ENCODE peak calls at places on chromosomes 5 and 9, in four cellular contexts. K, O, Q and T are unnamed samples.

GRCh38 chr9:88586452-88586851 is 51.5 kb downstream of the NXNL2 start:
- DNase-seq in K (no peak), O (no peak), Q (no peak), T (no peak)

GRCh38 chr9:5971740-5972139 is 43.7 kb downstream of the RANBP6 start:
- DNase-seq in Q (no peak), O (no peak), K (no peak), T (no peak)

GRCh38 chr5:23466401-23466886 is 41.0 kb upstream of the PRDM9 start:
- DNase-seq in K (no peak), Q (no peak), O (no peak), T (peak)

GRCh38 chr5:173315495-173316352 is 12.5 kb downstream of the STC2 start:
- DNase-seq in K (peak), O (no peak), Q (peak), T (peak)

GRCh38 chr5:171681667-171682066 is 104.0 kb upstream of the SMIM23 start:
- DNase-seq in K (no peak), Q (no peak), O (no peak), T (no peak)

GRCh38 chr5:28408186-28408585 is 1369.8 kb upstream of the CDH9 start:
- DNase-seq in Q (no peak), O (no peak), K (no peak), T (no peak)

GRCh38 chr9:70080481-70081119 is 37.0 kb downstream of the MAMDC2 start:
- DNase-seq in O (no peak), Q (peak), K (no peak), T (no peak)

GRCh38 chr5:10760033-10760975 is 730 bp downstream of the DAP start:
- DNase-seq in K (peak), Q (peak), O (peak), T (peak)

GRCh38 chr5:108529381-108529780 is 147.5 kb upstream of the FBXL17 start:
- DNase-seq in K (no peak), Q (no peak), O (no peak), T (no peak)

GRCh38 chr9:32722704-32723103 is 60.6 kb upstream of the TMEM215 start:
- DNase-seq in K (no peak), Q (no peak), O (no peak), T (no peak)

GRCh38 chr5:135559342-135559741 is 19.4 kb downstream of the CXCL14 start:
- DNase-seq in Q (no peak), O (peak), K (peak), T (no peak)

GRCh38 chr5:157689942-157690689 is 18.8 kb downstream of the C5orf52 start:
- DNase-seq in K (no peak), O (no peak), Q (no peak), T (no peak)

GRCh38 chr5:75536694-75537360 is 25.1 kb downstream of the POLK start:
- DNase-seq in Q (no peak), K (peak), O (peak), T (no peak)

GRCh38 chr9:130837002-130837511 is 2.0 kb downstream of the ABL1 start:
- DNase-seq in O (no peak), K (no peak), Q (no peak), T (no peak)

GRCh38 chr9:84478996-84479395 is 138.4 kb upstream of the SLC28A3 start:
- DNase-seq in K (no peak), Q (no peak), O (no peak), T (no peak)

GRCh38 chr5:74521401-74521800 is 119.1 kb downstream of the ENC1 start:
- DNase-seq in Q (no peak), K (no peak), O (no peak), T (no peak)

GRCh38 chr9:136268318-136268717 is 22.7 kb upstream of the QSOX2 start:
- DNase-seq in K (no peak), Q (no peak), O (no peak), T (peak)

GRCh38 chr9:93680445-93681315 is 104.3 kb downstream of the PHF2 start:
- DNase-seq in K (no peak), O (no peak), Q (no peak), T (no peak)

GRCh38 chr5:74801941-74802340 is 34.9 kb downstream of the NSA2 start:
- DNase-seq in O (no peak), K (no peak), Q (no peak), T (no peak)

GRCh38 chr5:32446660-32447059 is 2.1 kb upstream of the ZFR start:
- DNase-seq in O (no peak), Q (no peak), K (no peak), T (no peak)

GRCh38 chr9:107332883-107333282 is 49.8 kb downstream of the RAD23B start:
- DNase-seq in K (no peak), Q (no peak), O (no peak), T (no peak)

GRCh38 chr9:111148390-111148993 is 110.2 kb upstream of the LPAR1 start:
- DNase-seq in K (no peak), O (no peak), Q (no peak), T (no peak)

GRCh38 chr5:95664204-95664786 is 17.7 kb downstream of the RFESD start:
- DNase-seq in Q (peak), O (peak), K (no peak), T (peak)

GRCh38 chr5:159987031-159987674 is 21.8 kb upstream of the TTC1 start:
- DNase-seq in O (peak), Q (peak), K (peak), T (peak)